ENCODE peak calls at places on chromosomes 5 and 9, in four cellular contexts. One of them, this sample, is unnamed.

GRCh38 chr9:127135056-127135745 is 12.8 kb upstream of the ANGPTL2 start:
- DNase-seq in MM.1S: no peak
- DNase-seq in astrocyte of the spinal cord: no peak
- DNase-seq in WERI-Rb-1: no peak
- DNase-seq in this sample: no peak

GRCh38 chr5:3120013-3120412 is 368.5 kb upstream of the IRX2 start:
- DNase-seq in astrocyte of the spinal cord: no peak
- DNase-seq in WERI-Rb-1: no peak
- DNase-seq in MM.1S: no peak
- DNase-seq in this sample: no peak

GRCh38 chr9:121199921-121200320 is 1.7 kb downstream of the RAB14 start:
- DNase-seq in astrocyte of the spinal cord: no peak
- DNase-seq in WERI-Rb-1: no peak
- DNase-seq in MM.1S: no peak
- DNase-seq in this sample: no peak

GRCh38 chr9:134215709-134216448 is 51.5 kb upstream of the RNU6ATAC start:
- DNase-seq in astrocyte of the spinal cord: peak; percentile 55
- DNase-seq in MM.1S: no peak
- DNase-seq in WERI-Rb-1: no peak
- DNase-seq in this sample: peak; percentile 43

GRCh38 chr5:10479226-10479721 is 37.6 kb downstream of the ROPN1L start:
- DNase-seq in WERI-Rb-1: no peak
- DNase-seq in astrocyte of the spinal cord: peak; percentile 82
- DNase-seq in MM.1S: no peak
- DNase-seq in this sample: peak; percentile 64

GRCh38 chr9:75233011-75233410 is 144.7 kb downstream of the OSTF1 start:
- DNase-seq in WERI-Rb-1: no peak
- DNase-seq in MM.1S: no peak
- DNase-seq in astrocyte of the spinal cord: peak; percentile 58
- DNase-seq in this sample: peak; percentile 16

GRCh38 chr9:87194471-87194870 is 247.2 kb upstream of the GAS1 start:
- DNase-seq in astrocyte of the spinal cord: peak; percentile 90
- DNase-seq in MM.1S: no peak
- DNase-seq in WERI-Rb-1: no peak
- DNase-seq in this sample: peak; percentile 65

GRCh38 chr5:19713740-19714139 is 274.3 kb downstream of the CDH18 start:
- DNase-seq in astrocyte of the spinal cord: no peak
- DNase-seq in WERI-Rb-1: no peak
- DNase-seq in MM.1S: peak; percentile 83
- DNase-seq in this sample: no peak

GRCh38 chr9:92094655-92095054 is 20.6 kb downstream of the SPTLC1 start:
- DNase-seq in WERI-Rb-1: no peak
- DNase-seq in MM.1S: no peak
- DNase-seq in astrocyte of the spinal cord: peak; percentile 5
- DNase-seq in this sample: no peak

GRCh38 chr9:131951905-131952304 is 127.8 kb downstream of the MED27 start:
- DNase-seq in MM.1S: no peak
- DNase-seq in WERI-Rb-1: no peak
- DNase-seq in astrocyte of the spinal cord: peak; percentile 71
- DNase-seq in this sample: peak; percentile 43

GRCh38 chr9:134010774-134011173 is 14.5 kb upstream of the BRD3OS start:
- DNase-seq in astrocyte of the spinal cord: no peak
- DNase-seq in WERI-Rb-1: no peak
- DNase-seq in MM.1S: no peak
- DNase-seq in this sample: no peak

GRCh38 chr5:35922468-35922867 is 16.0 kb downstream of the CAPSL start:
- DNase-seq in astrocyte of the spinal cord: no peak
- DNase-seq in WERI-Rb-1: no peak
- DNase-seq in MM.1S: no peak
- DNase-seq in this sample: no peak

GRCh38 chr9:96022445-96023031 is 147.0 kb downstream of the ERCC6L2 start:
- DNase-seq in MM.1S: no peak
- DNase-seq in astrocyte of the spinal cord: no peak
- DNase-seq in WERI-Rb-1: no peak
- DNase-seq in this sample: no peak

GRCh38 chr9:109779711-109780452 is at the start of gene PALM2AKAP2:
- DNase-seq in WERI-Rb-1: peak; percentile 23
- DNase-seq in astrocyte of the spinal cord: peak; percentile 58
- DNase-seq in MM.1S: peak; percentile 33
- DNase-seq in this sample: peak; percentile 60

GRCh38 chr5:123752576-123752975 is 240.6 kb downstream of the CSNK1G3 start:
- DNase-seq in MM.1S: no peak
- DNase-seq in astrocyte of the spinal cord: peak; percentile 93
- DNase-seq in WERI-Rb-1: no peak
- DNase-seq in this sample: peak; percentile 73

GRCh38 chr5:123700624-123701023 is 188.6 kb downstream of the CSNK1G3 start:
- DNase-seq in MM.1S: no peak
- DNase-seq in WERI-Rb-1: no peak
- DNase-seq in astrocyte of the spinal cord: peak; percentile 98
- DNase-seq in this sample: peak; percentile 99

GRCh38 chr5:121121786-121122185 is 657.7 kb downstream of the PRR16 start:
- DNase-seq in MM.1S: no peak
- DNase-seq in WERI-Rb-1: no peak
- DNase-seq in astrocyte of the spinal cord: no peak
- DNase-seq in this sample: no peak

GRCh38 chr5:14948341-14948830 is 76.8 kb upstream of the ANKH start:
- DNase-seq in astrocyte of the spinal cord: peak; percentile 52
- DNase-seq in MM.1S: no peak
- DNase-seq in WERI-Rb-1: no peak
- DNase-seq in this sample: no peak

GRCh38 chr9:115461284-115461683 is 343.3 kb upstream of the TNC start:
- DNase-seq in WERI-Rb-1: no peak
- DNase-seq in MM.1S: no peak
- DNase-seq in astrocyte of the spinal cord: no peak
- DNase-seq in this sample: no peak

GRCh38 chr5:125981016-125981415 is 442.2 kb upstream of the GRAMD2B start:
- DNase-seq in WERI-Rb-1: no peak
- DNase-seq in MM.1S: no peak
- DNase-seq in astrocyte of the spinal cord: no peak
- DNase-seq in this sample: no peak

GRCh38 chr9:14616188-14616982 is 76.8 kb downstream of the ZDHHC21 start:
- DNase-seq in WERI-Rb-1: no peak
- DNase-seq in astrocyte of the spinal cord: peak; percentile 66
- DNase-seq in MM.1S: peak; percentile 18
- DNase-seq in this sample: peak; percentile 86

DNA sequence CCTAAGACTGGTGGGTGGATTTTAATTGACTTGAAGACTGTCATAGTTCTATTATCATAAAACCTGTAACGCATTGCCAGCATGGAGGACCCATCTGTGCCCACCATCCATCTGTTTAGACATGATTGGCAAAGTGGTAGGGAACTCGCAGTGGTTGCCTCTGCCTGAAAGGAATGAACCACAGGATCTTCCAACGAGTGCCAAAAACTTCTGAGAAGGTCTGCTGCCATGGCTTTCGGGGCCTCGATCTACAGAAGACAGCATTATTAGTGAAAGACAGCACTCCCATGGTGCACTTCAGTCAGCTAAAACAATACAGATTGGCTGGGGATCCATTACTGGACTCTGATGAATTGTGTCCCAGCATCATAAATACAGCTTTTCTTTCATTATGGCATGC is 74.4 kb downstream of the ZDHHC21 start:
- DNase-seq in astrocyte of the spinal cord: no peak
- DNase-seq in WERI-Rb-1: no peak
- DNase-seq in MM.1S: no peak
- DNase-seq in this sample: no peak
- TF ChIP-seq CTCF in astrocyte of the spinal cord: no peak
- TF ChIP-seq CTCF in WERI-Rb-1: no peak
- TF ChIP-seq CTCF in MM.1S: no peak
- TF ChIP-seq CTCF in this sample: no peak

GRCh38 chr5:112779531-112779930 is 41.8 kb downstream of the APC start:
- DNase-seq in astrocyte of the spinal cord: peak; percentile 57
- DNase-seq in MM.1S: no peak
- DNase-seq in WERI-Rb-1: no peak
- DNase-seq in this sample: peak; percentile 82
- TF ChIP-seq CTCF in astrocyte of the spinal cord: no peak
- TF ChIP-seq CTCF in MM.1S: no peak
- TF ChIP-seq CTCF in WERI-Rb-1: no peak
- TF ChIP-seq CTCF in this sample: no peak

DNA sequence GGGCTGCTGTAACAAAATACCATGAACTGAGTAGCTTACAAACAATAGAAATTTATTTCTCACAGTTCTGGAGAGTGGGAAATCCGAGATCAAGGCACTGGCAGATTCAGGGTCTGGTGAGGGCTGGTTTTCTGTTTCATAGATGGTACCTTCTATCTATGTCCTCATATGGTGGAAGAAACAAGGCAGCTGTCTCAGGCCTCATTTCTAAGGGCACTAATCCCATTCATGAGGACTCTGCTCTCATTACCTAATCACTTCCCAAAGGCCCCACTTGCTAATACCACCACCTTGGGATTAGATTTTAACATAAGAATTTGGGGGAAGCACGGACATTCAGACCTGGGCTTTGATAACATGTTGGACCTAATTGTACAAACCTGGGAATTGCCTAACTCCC is 13.5 kb downstream of the RFESD start:
- DNase-seq in MM.1S: no peak
- DNase-seq in WERI-Rb-1: no peak
- DNase-seq in astrocyte of the spinal cord: no peak
- DNase-seq in this sample: no peak
- TF ChIP-seq CTCF in MM.1S: no peak
- TF ChIP-seq CTCF in WERI-Rb-1: no peak
- TF ChIP-seq CTCF in astrocyte of the spinal cord: no peak
- TF ChIP-seq CTCF in this sample: no peak

GRCh38 chr9:123724211-123724831 is 205.6 kb downstream of the DENND1A start:
- DNase-seq in astrocyte of the spinal cord: peak; percentile 50
- DNase-seq in WERI-Rb-1: peak; percentile 27
- DNase-seq in MM.1S: peak; percentile 26
- DNase-seq in this sample: peak; percentile 73
- TF ChIP-seq CTCF in astrocyte of the spinal cord: no peak
- TF ChIP-seq CTCF in WERI-Rb-1: peak; percentile 32
- TF ChIP-seq CTCF in MM.1S: peak; percentile 15
- TF ChIP-seq CTCF in this sample: peak; percentile 34

GRCh38 chr9:33737811-33738606 is 57.4 kb upstream of the PRSS3 start:
- DNase-seq in WERI-Rb-1: peak; percentile 72
- DNase-seq in astrocyte of the spinal cord: peak; percentile 55
- DNase-seq in MM.1S: peak; percentile 62
- DNase-seq in this sample: peak; percentile 77
- TF ChIP-seq CTCF in WERI-Rb-1: peak; percentile 85
- TF ChIP-seq CTCF in astrocyte of the spinal cord: peak; percentile 80
- TF ChIP-seq CTCF in MM.1S: peak; percentile 72
- TF ChIP-seq CTCF in this sample: peak; percentile 85

GRCh38 chr9:89808076-89808701 is 203.4 kb downstream of the GADD45G start:
- DNase-seq in astrocyte of the spinal cord: peak; percentile 51
- DNase-seq in WERI-Rb-1: peak; percentile 36
- DNase-seq in MM.1S: no peak
- DNase-seq in this sample: peak; percentile 23
- TF ChIP-seq CTCF in astrocyte of the spinal cord: peak; percentile 23
- TF ChIP-seq CTCF in WERI-Rb-1: peak; percentile 36
- TF ChIP-seq CTCF in MM.1S: peak; percentile 9
- TF ChIP-seq CTCF in this sample: peak; percentile 31

DNA sequence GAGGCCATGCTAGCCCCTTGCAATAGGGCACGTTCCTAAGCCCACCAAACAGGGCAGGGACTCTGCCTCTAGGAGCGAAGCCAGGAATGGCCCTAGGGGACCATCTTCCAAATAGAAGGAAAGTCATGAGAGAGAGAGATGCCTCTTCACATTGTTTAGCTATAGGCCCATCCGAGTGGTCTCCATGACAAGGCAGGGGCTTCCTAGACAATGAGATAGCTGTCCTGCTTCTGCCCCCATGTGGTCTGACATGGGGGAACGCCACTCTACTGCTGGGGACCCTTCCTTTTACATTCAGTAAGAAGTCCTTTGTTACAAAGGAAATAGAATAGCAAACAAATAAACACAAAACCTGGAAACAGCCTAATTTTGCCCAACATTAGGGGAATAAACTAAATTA is 17.9 kb upstream of the KIF4B start:
- DNase-seq in MM.1S: no peak
- DNase-seq in astrocyte of the spinal cord: no peak
- DNase-seq in WERI-Rb-1: peak; percentile 19
- DNase-seq in this sample: no peak
- TF ChIP-seq CTCF in MM.1S: no peak
- TF ChIP-seq CTCF in astrocyte of the spinal cord: no peak
- TF ChIP-seq CTCF in WERI-Rb-1: peak; percentile 56
- TF ChIP-seq CTCF in this sample: no peak

DNA sequence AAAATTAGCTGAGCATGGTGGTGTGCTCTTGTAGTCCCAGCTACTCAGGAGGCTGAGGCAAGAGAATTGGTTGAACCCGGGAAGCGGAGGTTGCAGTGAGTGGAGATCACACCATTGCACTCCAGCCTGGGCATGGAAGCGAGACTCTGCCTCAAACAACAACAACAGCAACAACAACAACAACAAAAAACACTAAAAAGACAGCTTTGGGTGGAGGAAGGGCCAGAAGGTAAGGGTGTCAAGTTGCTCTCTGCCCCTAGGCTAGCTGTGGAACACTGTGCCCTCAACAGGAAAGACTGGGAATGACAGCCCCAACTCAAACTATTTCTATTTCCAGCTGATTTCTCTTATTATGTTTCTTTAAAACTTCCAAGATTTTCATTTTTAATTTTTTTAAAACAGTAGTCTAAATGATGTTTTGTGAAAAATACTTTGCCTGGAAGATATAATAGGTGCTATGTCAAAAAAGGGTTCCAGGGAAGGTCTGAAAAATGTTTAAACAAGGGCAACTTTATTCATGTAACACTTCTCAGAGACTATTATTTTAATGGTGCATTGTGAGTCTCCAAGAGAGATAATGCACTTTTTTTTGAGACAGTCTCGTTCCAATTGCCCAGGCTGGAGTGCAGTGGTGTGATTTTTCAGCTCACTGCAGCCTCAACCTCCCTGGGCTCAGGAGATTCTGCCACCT is 29.9 kb downstream of the CLINT1 start:
- DNase-seq in astrocyte of the spinal cord: no peak
- DNase-seq in MM.1S: no peak
- DNase-seq in WERI-Rb-1: no peak
- DNase-seq in this sample: no peak
- TF ChIP-seq CTCF in astrocyte of the spinal cord: peak; percentile 43
- TF ChIP-seq CTCF in MM.1S: peak; percentile 30
- TF ChIP-seq CTCF in WERI-Rb-1: peak; percentile 57
- TF ChIP-seq CTCF in this sample: peak; percentile 34

GRCh38 chr5:110343616-110344015 is 382.9 kb downstream of the TMEM232 start:
- DNase-seq in WERI-Rb-1: no peak
- DNase-seq in astrocyte of the spinal cord: no peak
- DNase-seq in MM.1S: no peak
- DNase-seq in this sample: no peak
- TF ChIP-seq CTCF in WERI-Rb-1: no peak
- TF ChIP-seq CTCF in astrocyte of the spinal cord: no peak
- TF ChIP-seq CTCF in MM.1S: no peak
- TF ChIP-seq CTCF in this sample: no peak

DNA sequence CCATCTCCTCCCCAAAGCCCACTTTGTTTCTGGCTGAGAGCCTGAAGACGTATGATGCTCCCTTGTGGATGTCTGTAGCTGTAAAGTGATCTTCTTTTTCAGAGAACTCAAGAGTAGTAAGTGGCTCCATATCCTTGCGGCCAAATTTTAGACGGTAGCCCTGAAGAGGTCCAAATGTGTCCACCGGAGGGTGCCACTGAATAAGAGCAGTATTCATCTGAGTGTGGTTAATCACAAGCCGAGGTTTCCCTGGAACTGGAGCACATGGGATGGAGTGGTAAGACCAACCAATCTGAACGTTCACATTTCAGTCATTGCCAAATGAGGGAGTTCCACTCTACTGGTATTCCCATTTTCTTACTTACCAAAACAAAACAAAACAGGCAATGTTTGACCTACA is 686.5 kb upstream of the DMAC1 start:
- DNase-seq in astrocyte of the spinal cord: peak; percentile 18
- DNase-seq in MM.1S: no peak
- DNase-seq in WERI-Rb-1: peak; percentile 59
- DNase-seq in this sample: peak; percentile 35
- TF ChIP-seq CTCF in astrocyte of the spinal cord: peak; percentile 40
- TF ChIP-seq CTCF in MM.1S: no peak
- TF ChIP-seq CTCF in WERI-Rb-1: peak; percentile 53
- TF ChIP-seq CTCF in this sample: peak; percentile 20

This sample was measured in fibroblast of pulmonary artery.